ENCODE peak calls at places on chromosomes 3 and 15, in six cellular contexts. G is neural progenitor cell; Y is lower lobe of right lung; X is heart right ventricle; O is fibroblast of lung; N is CD8-positive, alpha-beta T cell. I is an unnamed sample.

GRCh38 chr3:186386883-186387560 is 25.0 kb upstream of the DGKG start:
- DNase-seq in G (no peak), Y (no peak), X (no peak), O (no peak), N (no peak), I (no peak)

GRCh38 chr15:73935547-73935946 is 9.3 kb downstream of the LOXL1 start:
- DNase-seq in G (peak), Y (peak), X (no peak), O (no peak), N (no peak), I (no peak)

GRCh38 chr3:132637590-132637989 is 22.0 kb downstream of the ACAD11 start:
- DNase-seq in G (no peak), Y (no peak), X (no peak), O (peak), N (no peak), I (peak)

GRCh38 chr3:97871206-97871605 is 49.4 kb downstream of the CRYBG3 start:
- DNase-seq in G (no peak), Y (no peak), X (no peak), O (peak), N (no peak), I (peak)

GRCh38 chr3:177679568-177680441 is 482.5 kb upstream of the TBL1XR1 start:
- DNase-seq in G (peak), Y (no peak), X (no peak), O (peak), N (no peak), I (peak)

GRCh38 chr3:98930413-98930812 is 28.9 kb upstream of the DCBLD2 start:
- DNase-seq in G (no peak), Y (no peak), X (no peak), O (no peak), N (no peak), I (no peak)

GRCh38 chr15:45704329-45705249 is 69.8 kb downstream of the SQOR start:
- DNase-seq in G (peak), Y (no peak), X (peak), O (no peak), N (no peak), I (peak)

GRCh38 chr15:88018865-88019626 is 237.5 kb downstream of the NTRK3 start:
- DNase-seq in G (no peak), Y (no peak), X (no peak), O (peak), N (no peak), I (peak)

GRCh38 chr15:40054746-40055575 is 16.0 kb upstream of the SRP14 start:
- DNase-seq in G (peak), Y (no peak), X (no peak), O (peak), N (no peak), I (peak)

GRCh38 chr3:188468672-188469071 is 314.7 kb downstream of the LPP start:
- DNase-seq in G (no peak), Y (no peak), X (peak), O (peak), N (no peak), I (peak)

GRCh38 chr15:56772868-56773639 is 39.7 kb upstream of the ZNF280D start:
- DNase-seq in G (no peak), Y (no peak), X (no peak), O (peak), N (no peak), I (no peak)

GRCh38 chr3:36944641-36945270 is at the start of gene TRANK1:
- DNase-seq in G (peak), Y (peak), X (peak), O (peak), N (peak), I (peak)

GRCh38 chr15:58118272-58118671 is 19.9 kb upstream of the AQP9 start:
- DNase-seq in G (no peak), Y (no peak), X (no peak), O (no peak), N (no peak), I (no peak)

GRCh38 chr3:194485876-194486539 is 794 bp downstream of the ATP13A3 start:
- DNase-seq in G (peak), Y (peak), X (peak), O (peak), N (peak), I (no peak)
- TF ChIP-seq CTCF in G (peak), Y (peak), X (peak), O (peak), N (no peak), I (peak)

GRCh38 chr3:51343918-51344687 is 41.0 kb upstream of the MANF start:
- DNase-seq in G (no peak), Y (no peak), X (no peak), O (peak), N (no peak), I (peak)

GRCh38 chr3:51340989-51341636 is 44.0 kb upstream of the MANF start:
- DNase-seq in G (peak), Y (no peak), X (peak), O (no peak), N (no peak), I (no peak)

GRCh38 chr3:51337666-51338065 is 47.4 kb upstream of the MANF start:
- DNase-seq in G (no peak), Y (no peak), X (no peak), O (no peak), N (no peak), I (no peak)

GRCh38 chr3:51338632-51339031 is 46.5 kb upstream of the MANF start:
- DNase-seq in G (no peak), Y (no peak), X (no peak), O (no peak), N (no peak), I (no peak)

DNA sequence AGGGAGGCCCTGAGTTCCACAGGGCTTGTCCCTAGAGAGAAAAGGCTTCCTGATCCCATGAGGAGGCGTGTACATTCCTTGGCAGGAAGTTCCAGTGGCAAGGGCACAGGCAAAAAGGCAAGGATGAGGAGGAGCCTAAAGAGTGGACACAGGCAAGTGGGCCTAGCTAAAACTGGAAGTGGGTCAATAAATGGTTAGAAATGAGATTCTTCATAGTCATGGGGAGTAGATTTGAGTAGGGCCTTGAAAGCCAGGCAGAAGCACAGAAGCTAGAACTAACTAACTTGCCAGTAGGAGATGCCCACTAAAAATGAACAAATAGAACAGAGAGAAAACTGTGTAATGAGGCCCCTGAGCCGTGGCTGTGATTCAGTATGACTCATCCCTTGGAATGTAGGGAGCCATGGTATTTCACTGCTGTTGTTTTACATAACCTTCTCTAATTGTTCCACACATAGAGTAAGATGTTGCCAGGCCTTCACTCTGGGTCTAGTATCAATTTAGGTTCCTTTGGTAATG is 44.7 kb upstream of the MANF start:
- DNase-seq in G (no peak), Y (no peak), X (no peak), O (peak), N (no peak), I (peak)
- H3K4me3 ChIP-seq in G (no peak), Y (no peak), X (no peak), O (no peak), N (no peak), I (no peak)

DNA sequence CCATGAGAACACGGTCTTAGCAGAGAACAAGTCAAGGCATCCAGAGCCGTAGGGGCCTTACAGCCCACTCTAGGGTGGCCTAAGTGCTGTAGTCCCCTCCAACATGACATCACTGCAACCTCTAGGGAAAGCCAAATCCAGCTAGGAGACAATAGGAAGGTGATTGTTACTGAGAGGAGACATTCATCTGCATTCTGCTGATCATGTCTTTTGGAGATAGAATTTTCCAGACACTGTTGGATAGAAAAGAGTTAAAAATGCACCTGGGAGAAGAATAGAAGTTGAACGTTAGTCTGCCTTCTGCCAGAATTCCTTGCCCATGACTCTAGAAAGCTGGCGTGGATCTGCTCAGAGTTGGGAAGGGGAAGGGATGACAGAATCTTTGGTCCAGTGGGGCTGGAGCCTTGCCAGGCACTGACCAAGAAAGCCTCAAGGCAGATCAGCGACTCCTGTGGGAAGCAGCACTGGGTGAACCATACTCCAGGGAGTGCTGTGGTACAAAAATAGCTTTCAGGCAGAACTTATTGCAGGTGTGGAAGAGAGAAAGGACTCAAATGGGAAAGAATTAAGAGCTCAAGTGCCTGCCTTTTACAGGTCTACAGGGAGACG is 44.8 kb upstream of the RAF1 start:
- DNase-seq in G (no peak), Y (no peak), X (peak), O (peak), N (no peak), I (peak)
- TF ChIP-seq CTCF in G (no peak), Y (no peak), X (no peak), O (peak), N (no peak), I (peak)

GRCh38 chr3:49217688-49218470 is 46.5 kb downstream of the KLHDC8B start:
- DNase-seq in G (peak), Y (no peak), X (peak), O (peak), N (no peak), I (no peak)
- H3K4me3 ChIP-seq in G (no peak), Y (no peak), X (no peak), O (no peak), N (no peak), I (no peak)

DNA sequence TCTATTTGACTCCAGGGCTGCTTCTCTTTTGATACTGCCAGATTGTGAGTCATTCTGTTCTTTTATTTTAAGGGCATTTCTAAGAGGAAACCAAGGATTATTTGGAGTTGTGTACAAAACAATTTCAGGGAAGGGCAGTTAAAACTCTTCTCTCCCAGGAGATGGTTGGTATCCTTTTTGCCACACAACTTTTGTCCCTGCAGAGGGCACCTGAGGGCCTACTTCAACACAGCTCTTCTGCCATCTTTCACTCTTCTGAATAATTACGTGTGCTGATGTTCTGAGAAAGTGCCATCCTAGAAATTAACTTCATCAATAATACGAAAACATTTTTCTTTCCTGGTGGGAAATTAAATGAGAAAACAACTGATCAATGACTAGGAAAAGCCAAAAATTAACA is 75.7 kb upstream of the GADL1 start:
- DNase-seq in G (no peak), Y (no peak), X (no peak), O (no peak), N (no peak), I (no peak)
- TF ChIP-seq CTCF in G (peak), Y (peak), X (peak), O (no peak), N (peak), I (peak)

GRCh38 chr15:99110581-99111320 is 5.9 kb downstream of the SYNM start:
- DNase-seq in G (no peak), Y (no peak), X (no peak), O (peak), N (no peak), I (peak)
- H3K4me3 ChIP-seq in G (no peak), Y (no peak), X (no peak), O (no peak), N (no peak), I (no peak)

GRCh38 chr3:141112686-141113255 is 61.6 kb downstream of the SPSB4 start:
- DNase-seq in G (no peak), Y (no peak), X (no peak), O (no peak), N (no peak), I (no peak)

GRCh38 chr3:141115752-141116541 is 64.8 kb downstream of the SPSB4 start:
- DNase-seq in G (peak), Y (no peak), X (no peak), O (no peak), N (no peak), I (no peak)

GRCh38 chr3:141114179-141114745 is 63.1 kb downstream of the SPSB4 start:
- DNase-seq in G (no peak), Y (no peak), X (no peak), O (no peak), N (no peak), I (no peak)

GRCh38 chr3:141116791-141117190 is 65.6 kb downstream of the SPSB4 start:
- DNase-seq in G (peak), Y (no peak), X (no peak), O (no peak), N (no peak), I (no peak)

GRCh38 chr3:141114816-141115458 is 63.8 kb downstream of the SPSB4 start:
- DNase-seq in G (peak), Y (no peak), X (no peak), O (no peak), N (no peak), I (no peak)
- TF ChIP-seq CTCF in G (peak), Y (peak), X (peak), O (peak), N (no peak), I (peak)

DNA sequence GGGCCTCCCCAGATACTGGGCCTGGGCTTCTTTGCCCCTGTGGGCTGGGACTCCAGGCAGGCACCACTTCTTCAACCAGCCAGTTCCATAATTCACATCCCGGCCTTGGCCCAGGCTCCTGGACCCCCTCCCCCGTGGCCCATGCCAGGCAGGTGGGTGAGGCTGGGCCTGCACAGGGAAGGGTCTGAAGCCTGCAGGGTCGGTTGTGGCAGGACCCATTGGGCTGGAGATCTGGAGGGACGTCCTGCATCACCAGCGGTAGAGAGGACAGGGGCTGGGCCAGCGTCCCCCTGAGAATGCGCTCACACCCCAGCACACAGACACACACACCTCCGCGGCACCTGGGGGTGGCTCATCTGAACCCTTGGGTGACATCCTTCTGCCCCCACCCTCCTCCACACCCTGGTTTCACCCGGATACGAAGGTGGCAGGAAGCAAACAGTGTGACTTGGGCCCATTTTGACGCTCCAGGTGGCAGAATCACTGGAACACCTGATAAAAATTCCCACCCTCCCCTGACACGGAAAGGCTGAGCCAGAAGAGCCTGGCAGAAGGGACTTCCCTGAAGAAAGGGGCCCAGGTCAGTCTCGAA is 15.4 kb downstream of the ZDHHC19 start:
- DNase-seq in G (no peak), Y (no peak), X (no peak), O (no peak), N (no peak), I (no peak)
- H3K4me3 ChIP-seq in G (no peak), Y (no peak), X (no peak), O (no peak), N (no peak), I (no peak)

I was measured in astrocyte of the spinal cord.